ENCODE peak calls at places on chromosomes 1 and 21, in eight cellular contexts. R is Panc1, S is SK-N-SH, Y is spleen, T is breast epithelium, M is stomach, F is suprapubic skin, C is GM23338. Z is an unnamed sample. For H3K4me1, the result is how much of the 10 kb centered on the place peaks cover.

GRCh38 chr21:44779417-44780139 is 22.0 kb downstream of the UBE2G2 start:
- DNase-seq in R (no peak), S (no peak), Y (no peak), T (no peak), M (no peak), F (no peak), C (no peak), Z (no peak)

GRCh38 chr1:19585507-19585906 is 58.6 kb upstream of the NBL1 start:
- DNase-seq in R (no peak), S (no peak), Y (no peak), T (no peak), M (no peak), F (no peak), C (no peak), Z (no peak)

GRCh38 chr1:32761253-32761877 is 55.8 kb downstream of the YARS1 start:
- DNase-seq in R (no peak), S (peak), Y (no peak), T (peak), M (peak), F (no peak), C (peak), Z (no peak)

GRCh38 chr1:107976431-107977215 is 11.6 kb upstream of the VAV3 start:
- DNase-seq in R (no peak), S (no peak), Y (no peak), T (no peak), M (no peak), F (no peak), C (no peak), Z (no peak)

GRCh38 chr1:27487927-27488522 is 1.9 kb downstream of the WASF2 start:
- DNase-seq in R (no peak), S (no peak), Y (no peak), T (no peak), M (no peak), F (no peak), C (no peak), Z (no peak)

GRCh38 chr1:229224308-229224707 is 46.6 kb upstream of the RAB4A start:
- DNase-seq in R (no peak), S (no peak), Y (no peak), T (no peak), M (no peak), F (no peak), C (no peak), Z (no peak)

GRCh38 chr1:48262001-48262400 is 39.5 kb downstream of the SLC5A9 start:
- DNase-seq in R (no peak), S (no peak), Y (no peak), T (no peak), M (no peak), F (no peak), C (no peak), Z (no peak)

GRCh38 chr1:52203935-52204625 is 62.2 kb downstream of the ZFYVE9 start:
- DNase-seq in R (no peak), S (no peak), Y (no peak), T (no peak), M (no peak), F (no peak), C (no peak), Z (no peak)

GRCh38 chr1:8763888-8764287 is 53.6 kb downstream of the RERE start:
- DNase-seq in R (no peak), S (no peak), Y (no peak), T (no peak), M (no peak), F (no peak), C (peak), Z (no peak)

GRCh38 chr1:243713470-243714186 is 136.4 kb downstream of the AKT3 start:
- DNase-seq in R (no peak), S (peak), Y (no peak), T (no peak), M (no peak), F (no peak), C (no peak), Z (no peak)

GRCh38 chr1:110893908-110894490 is 21.1 kb downstream of the CD53 start:
- DNase-seq in R (no peak), S (no peak), Y (no peak), T (no peak), M (no peak), F (no peak), C (no peak), Z (no peak)

GRCh38 chr1:1780598-1781525 is 2.6 kb upstream of the NADK start:
- DNase-seq in R (no peak), S (peak), Y (peak), T (no peak), M (no peak), F (no peak), C (no peak), Z (no peak)

GRCh38 chr1:1783320-1783719 is 5.0 kb upstream of the NADK start:
- DNase-seq in R (no peak), S (no peak), Y (no peak), T (no peak), M (no peak), F (no peak), C (no peak), Z (no peak)

GRCh38 chr1:1781526-1781903 is 3.2 kb upstream of the NADK start:
- DNase-seq in R (no peak), S (no peak), Y (no peak), T (no peak), M (no peak), F (no peak), C (no peak), Z (no peak)

GRCh38 chr1:1784933-1785332 is 6.7 kb upstream of the NADK start:
- DNase-seq in R (no peak), S (no peak), Y (peak), T (no peak), M (no peak), F (no peak), C (no peak), Z (no peak)

GRCh38 chr1:1782399-1783221 is 4.3 kb upstream of the NADK start:
- DNase-seq in R (no peak), S (no peak), Y (peak), T (no peak), M (peak), F (no peak), C (peak), Z (no peak)
- TF ChIP-seq POLR2AphosphoS5 in R (peak), S (no peak), Y (peak), T (peak), M (peak), F (no peak), C (peak), Z (no peak)

GRCh38 chr1:58575831-58576726 is 973 bp downstream of the TACSTD2 start:
- DNase-seq in R (no peak), S (no peak), Y (peak), T (peak), M (peak), F (no peak), C (peak), Z (no peak)
- H3K27ac ChIP-seq in R (no peak), S (no peak), Y (no peak), T (peak), M (peak), F (peak), C (no peak), Z (no peak)

GRCh38 chr1:66275601-66276023 is 258.3 kb upstream of the SGIP1 start:
- DNase-seq in R (no peak), S (no peak), Y (no peak), T (no peak), M (no peak), F (no peak), C (no peak), Z (no peak)
- H3K4me1 ChIP-seq in R (under half), S (under half), Y (under half), T (under half), M (under half), F (under half), C (under half), Z (under half)

GRCh38 chr1:11838349-11839272 is 9.0 kb downstream of the NPPA start:
- DNase-seq in R (peak), S (peak), Y (peak), T (peak), M (peak), F (peak), C (peak), Z (peak)
- TF ChIP-seq POLR2AphosphoS5 in R (peak), S (peak), Y (peak), T (peak), M (no peak), F (no peak), C (no peak), Z (no peak)

DNA sequence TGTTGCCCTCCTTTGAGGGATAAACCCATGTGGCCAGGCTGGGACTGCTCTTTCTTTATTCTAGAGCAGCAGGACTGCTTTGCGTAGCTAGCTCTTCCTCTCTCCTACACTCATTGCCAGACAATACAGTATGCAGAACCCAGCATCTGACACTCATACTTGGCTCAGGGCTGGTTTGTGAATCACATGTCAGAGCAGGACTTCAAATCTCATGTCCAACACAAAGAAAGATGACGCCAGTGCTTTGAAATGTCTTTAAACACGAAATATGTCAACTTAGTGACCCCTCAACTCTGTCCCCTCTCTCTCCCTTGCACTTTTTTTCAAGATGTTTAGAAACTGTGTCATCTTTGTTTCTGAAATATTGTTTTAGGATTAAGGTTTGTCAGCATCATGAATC is 135.0 kb downstream of the TGFB2 start:
- DNase-seq in R (no peak), S (no peak), Y (no peak), T (peak), M (no peak), F (no peak), C (no peak), Z (peak)
- H3K27ac ChIP-seq in R (peak), S (peak), Y (peak), T (peak), M (no peak), F (peak), C (no peak), Z (peak)

DNA sequence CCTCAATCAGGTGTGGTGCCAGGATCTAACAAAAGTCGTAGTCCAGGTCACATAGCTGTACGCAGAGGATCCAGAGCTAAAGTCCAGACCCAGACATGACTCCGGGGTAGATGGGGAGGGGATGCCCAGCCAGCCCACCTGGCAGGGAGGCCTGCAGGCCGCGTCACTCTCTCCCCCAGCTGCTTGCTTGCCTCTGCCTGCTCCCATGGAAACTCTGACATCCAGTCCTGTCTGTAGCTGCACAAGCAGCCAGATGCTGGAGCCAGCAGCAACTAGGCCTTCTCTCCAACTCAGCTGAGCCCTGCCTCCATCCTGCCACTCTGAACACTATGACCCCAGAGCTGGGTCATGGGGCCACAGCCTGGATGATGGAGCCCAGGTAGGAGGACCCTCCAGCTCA is 8.1 kb downstream of the COL8A2 start:
- DNase-seq in R (no peak), S (peak), Y (no peak), T (no peak), M (no peak), F (no peak), C (no peak), Z (no peak)
- H3K4me1 ChIP-seq in R (under half), S (under half), Y (under half), T (under half), M (under half), F (under half), C (under half), Z (under half)

GRCh38 chr1:41539416-41539800 is 54.9 kb upstream of the EDN2 start:
- DNase-seq in R (no peak), S (no peak), Y (peak), T (no peak), M (no peak), F (peak), C (no peak), Z (peak)

GRCh38 chr1:41538741-41539415 is 54.4 kb upstream of the EDN2 start:
- DNase-seq in R (no peak), S (no peak), Y (peak), T (no peak), M (no peak), F (peak), C (no peak), Z (peak)

GRCh38 chr1:41536296-41536695 is 51.8 kb upstream of the EDN2 start:
- DNase-seq in R (no peak), S (no peak), Y (peak), T (no peak), M (no peak), F (peak), C (no peak), Z (peak)

GRCh38 chr1:41537257-41537656 is 52.8 kb upstream of the EDN2 start:
- DNase-seq in R (no peak), S (no peak), Y (peak), T (no peak), M (no peak), F (peak), C (no peak), Z (peak)

GRCh38 chr1:41537788-41538351 is 53.4 kb upstream of the EDN2 start:
- DNase-seq in R (no peak), S (no peak), Y (peak), T (no peak), M (peak), F (peak), C (no peak), Z (peak)
- TF ChIP-seq POLR2AphosphoS5 in R (no peak), S (no peak), Y (no peak), T (no peak), M (no peak), F (no peak), C (no peak), Z (no peak)

GRCh38 chr1:156963621-156964020 is 43.2 kb downstream of the LRRC71 start:
- DNase-seq in R (no peak), S (no peak), Y (peak), T (no peak), M (no peak), F (no peak), C (no peak), Z (no peak)

GRCh38 chr1:156969496-156969895 is 49.1 kb downstream of the LRRC71 start:
- DNase-seq in R (no peak), S (no peak), Y (no peak), T (no peak), M (no peak), F (no peak), C (no peak), Z (no peak)

GRCh38 chr1:156959414-156959813 is 39.0 kb downstream of the LRRC71 start:
- DNase-seq in R (no peak), S (no peak), Y (no peak), T (no peak), M (no peak), F (no peak), C (no peak), Z (no peak)

GRCh38 chr1:156961709-156962108 is 41.3 kb downstream of the LRRC71 start:
- DNase-seq in R (no peak), S (no peak), Y (no peak), T (no peak), M (no peak), F (no peak), C (peak), Z (no peak)

DNA sequence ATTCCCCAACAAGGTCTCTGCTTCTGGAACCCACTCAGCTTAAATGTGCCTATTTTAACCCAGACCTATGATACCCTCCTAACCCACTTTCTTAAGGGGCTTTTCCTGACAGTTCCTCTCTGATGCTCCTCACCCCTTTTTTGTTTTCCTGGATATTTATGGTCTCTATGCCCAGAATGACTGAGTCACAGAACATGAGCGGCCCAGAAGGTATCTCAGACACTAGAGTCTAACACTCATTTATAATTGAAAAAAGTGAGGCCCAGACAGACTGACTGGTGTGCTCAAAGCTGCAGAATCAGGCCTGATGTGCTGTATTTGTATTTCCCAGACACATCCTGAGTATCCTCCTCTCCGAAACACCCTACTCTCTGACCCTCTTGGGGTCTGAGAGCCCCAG is 44.0 kb downstream of the LRRC71 start:
- DNase-seq in R (no peak), S (no peak), Y (no peak), T (no peak), M (no peak), F (no peak), C (no peak), Z (no peak)
- H3K27ac ChIP-seq in R (no peak), S (no peak), Y (no peak), T (no peak), M (no peak), F (no peak), C (no peak), Z (no peak)

GRCh38 chr1:214453109-214453722 is 98.2 kb downstream of the PTPN14 start:
- DNase-seq in R (no peak), S (no peak), Y (no peak), T (no peak), M (no peak), F (no peak), C (no peak), Z (no peak)
- H3K4me1 ChIP-seq in R (half or more), S (half or more), Y (under half), T (under half), M (under half), F (under half), C (under half), Z (under half)

Z was measured in sigmoid colon.